ENCODE peak calls at places on chromosomes 1 and 21, in four cellular contexts. One of them, this sample, is unnamed.

GRCh38 chr1:235024045-235024439 is 104.6 kb downstream of the TOMM20 start:
- DNase-seq in lung: no peak
- DNase-seq in pancreas: no peak
- DNase-seq in cardiac muscle cell: no peak
- DNase-seq in this sample: no peak

GRCh38 chr1:168136709-168137514 is at the start of gene GPR161:
- DNase-seq in lung: peak; percentile 38
- DNase-seq in pancreas: peak; percentile 82
- DNase-seq in cardiac muscle cell: peak; percentile 58
- DNase-seq in this sample: peak; percentile 26

GRCh38 chr1:101769520-101769919 is 227.2 kb downstream of the OLFM3 start:
- DNase-seq in lung: no peak
- DNase-seq in pancreas: no peak
- DNase-seq in cardiac muscle cell: peak; percentile 12
- DNase-seq in this sample: no peak

GRCh38 chr1:53090227-53091147 is 28.5 kb downstream of the PODN start:
- DNase-seq in lung: no peak
- DNase-seq in pancreas: no peak
- DNase-seq in cardiac muscle cell: no peak
- DNase-seq in this sample: no peak

GRCh38 chr1:227043755-227044154 is 103.7 kb downstream of the COQ8A start:
- DNase-seq in lung: no peak
- DNase-seq in pancreas: no peak
- DNase-seq in cardiac muscle cell: peak; percentile 83
- DNase-seq in this sample: no peak

GRCh38 chr1:190172636-190173410 is 304.8 kb downstream of the BRINP3 start:
- DNase-seq in lung: no peak
- DNase-seq in pancreas: no peak
- DNase-seq in cardiac muscle cell: peak; percentile 75
- DNase-seq in this sample: no peak

GRCh38 chr1:115258302-115258866 is 79.7 kb downstream of the NGF start:
- DNase-seq in lung: no peak
- DNase-seq in pancreas: no peak
- DNase-seq in cardiac muscle cell: peak; percentile 72
- DNase-seq in this sample: no peak

GRCh38 chr1:75723989-75724471 is 479 bp upstream of the ACADM start:
- DNase-seq in lung: peak; percentile 84
- DNase-seq in pancreas: peak; percentile 87
- DNase-seq in cardiac muscle cell: peak; percentile 88
- DNase-seq in this sample: peak; percentile 54

GRCh38 chr1:24929876-24930702 is at the start of gene RUNX3:
- DNase-seq in lung: peak; percentile 52
- DNase-seq in pancreas: peak; percentile 71
- DNase-seq in cardiac muscle cell: no peak
- DNase-seq in this sample: no peak

GRCh38 chr21:26834181-26834945 is 10.8 kb downstream of the ADAMTS1 start:
- DNase-seq in lung: no peak
- DNase-seq in pancreas: no peak
- DNase-seq in cardiac muscle cell: peak; percentile 53
- DNase-seq in this sample: no peak

GRCh38 chr1:75471245-75471644 is 139.7 kb downstream of the SLC44A5 start:
- DNase-seq in lung: no peak
- DNase-seq in pancreas: no peak
- DNase-seq in cardiac muscle cell: no peak
- DNase-seq in this sample: no peak

GRCh38 chr1:56639210-56639609 is 5.9 kb upstream of the PRKAA2 start:
- DNase-seq in lung: no peak
- DNase-seq in pancreas: no peak
- DNase-seq in cardiac muscle cell: no peak
- DNase-seq in this sample: no peak

GRCh38 chr1:172951728-172952365 is 98.9 kb downstream of the TNFSF18 start:
- DNase-seq in lung: no peak
- DNase-seq in pancreas: no peak
- DNase-seq in cardiac muscle cell: peak; percentile 82
- DNase-seq in this sample: no peak

GRCh38 chr1:27380766-27381733 is 2.1 kb downstream of the CD164L2 start:
- DNase-seq in lung: no peak
- DNase-seq in pancreas: no peak
- DNase-seq in cardiac muscle cell: no peak
- DNase-seq in this sample: no peak

GRCh38 chr1:203911806-203912205 is 50.4 kb downstream of the SNRPE start:
- DNase-seq in lung: no peak
- DNase-seq in pancreas: no peak
- DNase-seq in cardiac muscle cell: peak; percentile 61
- DNase-seq in this sample: no peak

GRCh38 chr1:29878501-29878900 is 642.2 kb downstream of the PTPRU start:
- DNase-seq in lung: no peak
- DNase-seq in pancreas: no peak
- DNase-seq in cardiac muscle cell: no peak
- DNase-seq in this sample: no peak

GRCh38 chr1:174157157-174157806 is 2.0 kb upstream of the RABGAP1L start:
- DNase-seq in lung: no peak
- DNase-seq in pancreas: no peak
- DNase-seq in cardiac muscle cell: no peak
- DNase-seq in this sample: no peak

GRCh38 chr1:161835963-161836362 is 69.8 kb downstream of the ATF6 start:
- DNase-seq in lung: no peak
- DNase-seq in pancreas: no peak
- DNase-seq in cardiac muscle cell: peak; percentile 9
- DNase-seq in this sample: no peak

GRCh38 chr1:212366901-212367300 is 47.8 kb downstream of the PACC1 start:
- DNase-seq in lung: no peak
- DNase-seq in pancreas: no peak
- DNase-seq in cardiac muscle cell: peak; percentile 41
- DNase-seq in this sample: no peak

GRCh38 chr21:38771536-38771935 is 34.2 kb upstream of the ETS2 start:
- DNase-seq in lung: no peak
- DNase-seq in pancreas: no peak
- DNase-seq in cardiac muscle cell: no peak
- DNase-seq in this sample: no peak

GRCh38 chr1:41631154-41631553 is 146.7 kb upstream of the EDN2 start:
- DNase-seq in lung: no peak
- DNase-seq in pancreas: no peak
- DNase-seq in cardiac muscle cell: no peak
- DNase-seq in this sample: no peak

GRCh38 chr1:151705739-151706463 is 10.7 kb downstream of the CELF3 start:
- DNase-seq in lung: no peak
- DNase-seq in pancreas: no peak
- DNase-seq in cardiac muscle cell: no peak
- DNase-seq in this sample: no peak
- TF ChIP-seq CTCF in lung: no peak
- TF ChIP-seq CTCF in pancreas: no peak
- TF ChIP-seq CTCF in cardiac muscle cell: no peak
- TF ChIP-seq CTCF in this sample: no peak

GRCh38 chr21:36757246-36757645 is 58.3 kb downstream of the SIM2 start:
- DNase-seq in lung: no peak
- DNase-seq in pancreas: no peak
- DNase-seq in cardiac muscle cell: no peak
- DNase-seq in this sample: no peak
- TF ChIP-seq CTCF in lung: no peak
- TF ChIP-seq CTCF in pancreas: no peak
- TF ChIP-seq CTCF in cardiac muscle cell: no peak
- TF ChIP-seq CTCF in this sample: no peak

DNA sequence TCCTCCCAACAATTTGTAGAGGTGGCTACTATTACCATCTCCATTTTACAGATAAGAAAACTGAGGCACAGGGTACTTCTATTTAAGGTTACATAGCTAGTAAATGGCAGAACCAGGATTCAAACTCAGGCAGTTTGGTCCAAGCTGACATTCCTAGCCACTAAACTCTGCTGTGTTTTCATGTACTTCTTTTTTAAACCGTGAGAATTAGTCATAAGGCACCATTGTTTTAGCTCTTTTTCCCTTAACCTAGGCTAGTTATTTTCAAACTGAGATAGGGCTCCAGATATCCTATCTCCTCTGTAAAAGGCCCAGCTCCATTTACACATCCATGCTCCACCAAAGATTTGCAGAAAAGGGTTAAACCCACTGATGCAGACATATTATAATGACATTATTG is 92.9 kb downstream of the PTPN14 start:
- DNase-seq in lung: no peak
- DNase-seq in pancreas: no peak
- DNase-seq in cardiac muscle cell: no peak
- DNase-seq in this sample: no peak
- TF ChIP-seq CTCF in lung: no peak
- TF ChIP-seq CTCF in pancreas: no peak
- TF ChIP-seq CTCF in cardiac muscle cell: no peak
- TF ChIP-seq CTCF in this sample: no peak

GRCh38 chr1:4778056-4778455 is 123.6 kb downstream of the AJAP1 start:
- DNase-seq in lung: no peak
- DNase-seq in pancreas: no peak
- DNase-seq in cardiac muscle cell: peak; percentile 8
- DNase-seq in this sample: no peak
- TF ChIP-seq CTCF in lung: no peak
- TF ChIP-seq CTCF in pancreas: no peak
- TF ChIP-seq CTCF in cardiac muscle cell: peak; percentile 3
- TF ChIP-seq CTCF in this sample: no peak

GRCh38 chr1:114152211-114153050 is 1.2 kb downstream of the SYT6 start:
- DNase-seq in lung: peak; percentile 40
- DNase-seq in pancreas: peak; percentile 85
- DNase-seq in cardiac muscle cell: peak; percentile 54
- DNase-seq in this sample: no peak
- TF ChIP-seq CTCF in lung: no peak
- TF ChIP-seq CTCF in pancreas: no peak
- TF ChIP-seq CTCF in cardiac muscle cell: no peak
- TF ChIP-seq CTCF in this sample: no peak

DNA sequence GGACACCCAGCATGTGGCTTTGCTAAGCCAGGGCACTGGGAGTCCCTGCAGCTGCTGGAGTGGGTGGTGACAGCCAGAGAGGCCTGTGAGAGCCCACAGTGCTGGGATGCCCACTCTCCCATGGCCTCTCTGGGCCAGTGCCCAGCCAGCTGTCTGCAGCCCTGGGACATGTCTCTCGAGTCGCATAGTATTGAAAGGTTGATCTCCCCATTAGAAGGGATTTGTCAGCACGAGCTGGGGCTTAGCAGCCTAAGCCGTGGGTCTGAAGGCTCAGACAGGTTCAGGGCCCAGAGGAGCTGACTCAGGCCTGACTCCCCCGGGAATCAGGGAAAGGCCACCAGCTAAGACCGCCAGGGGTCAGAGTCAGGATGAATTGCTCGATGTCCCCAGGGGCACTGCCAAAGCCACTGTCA is 53.5 kb downstream of the FOXD2 start:
- DNase-seq in lung: no peak
- DNase-seq in pancreas: no peak
- DNase-seq in cardiac muscle cell: no peak
- DNase-seq in this sample: no peak
- TF ChIP-seq CTCF in lung: no peak
- TF ChIP-seq CTCF in pancreas: no peak
- TF ChIP-seq CTCF in cardiac muscle cell: no peak
- TF ChIP-seq CTCF in this sample: no peak

GRCh38 chr21:46210378-46211136 is 18.0 kb downstream of the LSS start:
- DNase-seq in lung: no peak
- DNase-seq in pancreas: peak; percentile 46
- DNase-seq in cardiac muscle cell: no peak
- DNase-seq in this sample: peak; percentile 16
- TF ChIP-seq CTCF in lung: no peak
- TF ChIP-seq CTCF in pancreas: no peak
- TF ChIP-seq CTCF in cardiac muscle cell: no peak
- TF ChIP-seq CTCF in this sample: no peak

DNA sequence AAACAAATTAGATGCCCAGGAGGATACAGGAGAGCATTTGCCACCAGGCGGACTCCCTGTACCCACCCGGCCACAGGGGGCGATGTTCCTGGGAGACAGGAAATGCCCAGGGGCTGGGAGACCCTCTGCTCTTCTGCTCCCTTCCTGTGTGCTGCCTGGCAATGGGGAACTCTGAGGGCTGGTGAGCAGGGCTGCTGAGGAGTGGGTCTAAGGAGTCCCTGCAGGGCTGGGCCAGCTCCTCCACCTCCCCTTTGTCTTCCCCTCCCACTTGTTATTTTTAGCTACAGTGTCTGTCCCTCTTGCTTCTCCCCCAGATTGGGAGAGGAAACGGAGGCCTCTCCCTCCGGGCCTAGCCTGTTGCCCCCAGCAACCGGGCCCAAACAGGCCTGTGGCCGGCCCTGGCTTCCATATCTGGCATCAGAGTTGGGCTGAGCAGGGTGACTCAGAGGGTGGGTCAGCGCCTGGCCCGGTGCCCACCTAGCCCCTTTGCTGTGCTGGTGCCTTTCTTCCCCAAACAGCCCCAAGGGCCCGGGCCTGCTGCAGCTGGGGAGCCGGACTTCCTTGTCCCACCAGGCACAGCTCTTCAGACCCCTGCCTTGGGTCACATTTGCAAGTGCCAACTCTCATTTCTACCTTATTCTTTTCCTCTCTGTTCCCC is 11.7 kb downstream of the LMNA start:
- DNase-seq in lung: peak; percentile 88
- DNase-seq in pancreas: peak; percentile 89
- DNase-seq in cardiac muscle cell: peak; percentile 98
- DNase-seq in this sample: peak; percentile 88
- TF ChIP-seq CTCF in lung: no peak
- TF ChIP-seq CTCF in pancreas: peak; percentile 8
- TF ChIP-seq CTCF in cardiac muscle cell: peak; percentile 54
- TF ChIP-seq CTCF in this sample: no peak

DNA sequence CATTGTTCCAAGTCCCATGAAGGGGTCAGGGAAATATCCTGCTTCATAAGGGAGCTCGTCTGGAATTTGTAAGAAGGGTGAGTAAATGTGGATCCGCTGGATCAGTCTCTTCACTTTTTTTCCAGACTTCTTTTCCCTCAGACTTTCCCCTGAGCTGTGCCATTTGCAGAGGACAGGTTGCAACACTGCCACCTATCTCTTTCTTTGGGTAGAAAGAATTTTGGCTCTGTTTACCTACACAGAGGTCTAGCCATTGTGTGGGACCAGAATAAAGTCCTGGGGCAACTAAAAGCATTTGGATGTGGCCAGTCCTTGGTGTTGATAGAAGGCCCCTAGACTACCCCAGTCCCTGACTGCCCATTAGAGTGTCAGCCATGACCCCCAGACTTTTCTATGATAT is 1146.7 kb upstream of the PRMT6 start:
- DNase-seq in lung: no peak
- DNase-seq in pancreas: no peak
- DNase-seq in cardiac muscle cell: no peak
- DNase-seq in this sample: no peak
- TF ChIP-seq CTCF in lung: no peak
- TF ChIP-seq CTCF in pancreas: no peak
- TF ChIP-seq CTCF in cardiac muscle cell: no peak
- TF ChIP-seq CTCF in this sample: no peak